ENCODE peak calls at places on chromosomes 12 and 14, in eight cellular contexts. D, E, H, Z, U, C, L and G are unnamed samples.

GRCh38 chr14:61470261-61470953 is 149.0 kb downstream of the PRKCH start:
- DNase-seq in D (no peak), E (no peak), H (peak; percentile 63), Z (peak; percentile 82), U (no peak), C (no peak), L (no peak), G (no peak)

GRCh38 chr12:3236345-3237153 is 159.4 kb downstream of the TSPAN9 start:
- DNase-seq in D (no peak), E (no peak), H (peak; percentile 84), Z (peak; percentile 67), U (no peak), C (peak; percentile 42), L (peak; percentile 57), G (peak; percentile 62)

GRCh38 chr14:91649930-91650329 is 82.0 kb downstream of the CATSPERB start:
- DNase-seq in D (no peak), E (no peak), H (no peak), Z (peak; percentile 57), U (peak; percentile 34), C (peak; percentile 26), L (peak; percentile 23), G (no peak)

GRCh38 chr12:31950492-31950891 is 8.7 kb upstream of the RESF1 start:
- DNase-seq in D (no peak), E (no peak), H (no peak), Z (no peak), U (no peak), C (no peak), L (no peak), G (no peak)

GRCh38 chr12:466039-466438 is 6.3 kb downstream of the B4GALNT3 start:
- DNase-seq in D (no peak), E (peak; percentile 46), H (peak; percentile 50), Z (no peak), U (no peak), C (no peak), L (no peak), G (no peak)

GRCh38 chr12:17381211-17381610 is 708.8 kb downstream of the RERGL start:
- DNase-seq in D (no peak), E (no peak), H (no peak), Z (no peak), U (no peak), C (no peak), L (no peak), G (no peak)

GRCh38 chr12:92257261-92257660 is 111.6 kb upstream of the BTG1 start:
- DNase-seq in D (no peak), E (no peak), H (no peak), Z (no peak), U (no peak), C (no peak), L (no peak), G (no peak)

GRCh38 chr12:104182144-104182543 is 33.4 kb upstream of the TXNRD1 start:
- DNase-seq in D (peak; percentile 71), E (peak; percentile 92), H (peak; percentile 80), Z (no peak), U (peak; percentile 82), C (no peak), L (peak; percentile 87), G (no peak)

GRCh38 chr12:121792607-121793500 is 634 bp downstream of the RHOF start:
- DNase-seq in D (peak; percentile 87), E (peak; percentile 72), H (peak; percentile 62), Z (no peak), U (no peak), C (no peak), L (no peak), G (peak; percentile 72)
- TF ChIP-seq POLR2A in D (no peak), E (no peak), H (no peak), Z (no peak), U (no peak), C (no peak), L (no peak), G (no peak)

DNA sequence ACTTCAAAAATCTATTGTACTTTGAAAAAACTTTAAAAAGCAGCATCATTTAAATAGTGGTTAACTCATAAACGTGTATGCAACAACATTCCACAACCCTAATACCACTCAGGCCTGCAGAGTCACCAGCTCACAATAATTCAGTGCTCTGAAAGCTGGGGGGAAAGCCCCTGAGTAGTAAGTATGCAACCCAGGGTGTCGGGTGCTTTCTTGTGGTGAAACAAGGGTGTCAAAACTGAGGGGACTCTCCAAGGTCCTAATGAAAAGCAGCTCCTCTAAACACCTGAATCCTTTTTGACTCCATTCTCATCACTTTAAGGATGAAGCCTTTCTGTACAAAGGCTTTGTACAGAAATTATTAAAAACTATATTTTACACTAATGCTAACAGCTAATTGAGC is 33.7 kb downstream of the FGFR1OP2 start:
- DNase-seq in D (no peak), E (no peak), H (no peak), Z (no peak), U (no peak), C (no peak), L (no peak), G (no peak)
- H3K36me3 ChIP-seq in D (no peaks in the 10 kb centered on the region), E (no peaks in the 10 kb centered on the region), H (peaks cover 16% of the 10 kb centered on the region), Z (no peaks in the 10 kb centered on the region), U (peaks cover 9% of the 10 kb centered on the region), C (no peaks in the 10 kb centered on the region), L (no peaks in the 10 kb centered on the region), G (no peaks in the 10 kb centered on the region)

GRCh38 chr12:12714276-12715001 is 2.7 kb upstream of the CDKN1B start:
- DNase-seq in D (peak; percentile 62), E (no peak), H (peak; percentile 36), Z (peak; percentile 80), U (no peak), C (no peak), L (peak; percentile 65), G (peak; percentile 83)
- TF ChIP-seq POLR2A in D (peak; percentile 44), E (peak; percentile 26), H (peak; percentile 31), Z (no peak), U (peak; percentile 36), C (no peak), L (peak; percentile 59), G (peak; percentile 48)

GRCh38 chr12:27807063-27807703 is 27.1 kb upstream of the MANSC4 start:
- DNase-seq in D (no peak), E (no peak), H (no peak), Z (no peak), U (no peak), C (no peak), L (no peak), G (no peak)
- H3K36me3 ChIP-seq in D (no peaks in the 10 kb centered on the region), E (no peaks in the 10 kb centered on the region), H (no peaks in the 10 kb centered on the region), Z (no peaks in the 10 kb centered on the region), U (no peaks in the 10 kb centered on the region), C (no peaks in the 10 kb centered on the region), L (no peaks in the 10 kb centered on the region), G (no peaks in the 10 kb centered on the region)

DNA sequence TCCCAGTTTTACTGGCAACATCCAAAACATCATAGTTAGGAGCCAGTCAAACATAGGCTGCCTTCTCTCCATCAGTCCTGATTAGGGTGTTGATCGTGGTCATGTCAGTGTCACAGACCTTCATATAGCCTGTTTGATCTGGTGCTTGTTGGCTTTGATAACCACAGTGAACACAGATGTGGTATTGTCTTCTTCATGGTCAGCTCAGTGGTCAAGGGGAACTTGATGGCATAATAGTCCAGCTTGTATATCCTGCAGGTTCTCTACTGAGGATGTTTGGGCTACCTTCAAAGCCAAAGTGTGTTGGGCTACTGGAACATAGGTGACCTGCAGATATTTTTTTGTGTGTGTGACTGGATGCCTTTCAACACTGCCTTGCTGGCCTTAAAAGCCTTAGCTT is 21.7 kb downstream of the PRORP start:
- DNase-seq in D (no peak), E (no peak), H (no peak), Z (no peak), U (no peak), C (no peak), L (no peak), G (no peak)
- TF ChIP-seq POLR2A in D (no peak), E (no peak), H (no peak), Z (no peak), U (no peak), C (no peak), L (no peak), G (no peak)

GRCh38 chr12:91191516-91192111 is 9.0 kb upstream of the DCN start:
- DNase-seq in D (no peak), E (no peak), H (no peak), Z (no peak), U (no peak), C (no peak), L (no peak), G (no peak)
- H3K36me3 ChIP-seq in D (no peaks in the 10 kb centered on the region), E (no peaks in the 10 kb centered on the region), H (no peaks in the 10 kb centered on the region), Z (no peaks in the 10 kb centered on the region), U (no peaks in the 10 kb centered on the region), C (no peaks in the 10 kb centered on the region), L (no peaks in the 10 kb centered on the region), G (no peaks in the 10 kb centered on the region)

GRCh38 chr12:9717070-9717925 is 15.6 kb downstream of the CLECL1 start:
- DNase-seq in D (no peak), E (no peak), H (no peak), Z (no peak), U (no peak), C (no peak), L (no peak), G (no peak)

GRCh38 chr12:9724023-9724422 is 8.9 kb downstream of the CLECL1 start:
- DNase-seq in D (no peak), E (no peak), H (no peak), Z (no peak), U (no peak), C (no peak), L (no peak), G (no peak)

GRCh38 chr12:9718968-9719367 is 13.9 kb downstream of the CLECL1 start:
- DNase-seq in D (no peak), E (no peak), H (no peak), Z (no peak), U (no peak), C (no peak), L (no peak), G (no peak)

GRCh38 chr12:9721394-9722092 is 11.4 kb downstream of the CLECL1 start:
- DNase-seq in D (no peak), E (no peak), H (no peak), Z (peak; percentile 76), U (no peak), C (no peak), L (no peak), G (no peak)

DNA sequence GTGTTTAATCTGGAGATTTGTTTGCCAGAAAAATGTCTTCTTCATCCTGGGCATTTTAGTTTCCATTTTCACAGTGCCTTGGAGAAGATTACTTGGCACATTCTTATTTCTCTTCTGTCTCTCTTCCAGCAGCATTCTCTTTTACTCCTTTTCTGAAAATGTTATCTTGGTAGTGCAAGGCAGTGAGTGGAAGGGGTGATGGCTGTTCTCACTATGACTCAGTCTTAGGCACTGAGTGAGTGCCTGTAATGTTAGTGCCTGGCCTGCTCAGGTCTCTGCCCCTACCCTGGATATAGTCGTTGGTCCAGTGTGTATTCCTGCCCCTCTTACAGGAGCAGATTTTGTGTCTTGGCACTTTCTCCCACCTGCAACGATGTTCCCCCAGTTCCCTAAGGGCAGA is 13.1 kb downstream of the CLECL1 start:
- DNase-seq in D (no peak), E (no peak), H (no peak), Z (no peak), U (no peak), C (no peak), L (no peak), G (no peak)
- TF ChIP-seq POLR2A in D (no peak), E (no peak), H (no peak), Z (no peak), U (no peak), C (no peak), L (no peak), G (no peak)